ENCODE peak calls at places on chromosome 13, in ten cellular contexts. T is astrocyte of the cerebellum; I is GM18507; P is activated gamma-delta T cell treated with anti-CD3 and anti-CD28 coated beads, Interleukin-2, amount 50 U/mL, for 16 hours; O is mucosa of gallbladder; B is fibroblast of the conjunctiva; C is epithelial cell of prostate; U is stimulated activated CD8-positive, alpha-beta memory T cell treated with anti-CD3 and anti-CD28 coated beads, Interleukin-2, amount 100 ng/mL, for 48 hours; S is fibroblast of mammary gland; X is dermis microvascular lymphatic vessel endothelial cell. L is an unnamed sample.

GRCh38 chr13:44403720-44404063 is 30.1 kb downstream of the SERP2 start:
- DNase-seq in X (no peak), O (no peak), B (no peak), C (no peak), I (no peak), S (no peak), U (no peak), P (no peak), T (peak; percentile 11), L (no peak)

GRCh38 chr13:109879338-109879737 is 93.0 kb upstream of the IRS2 start:
- DNase-seq in C (no peak), T (no peak), S (no peak), X (no peak), P (no peak), O (no peak), B (no peak), U (no peak), I (no peak), L (no peak)

GRCh38 chr13:20825476-20825875 is 51.7 kb upstream of the EEF1AKMT1 start:
- DNase-seq in U (no peak), C (no peak), S (no peak), B (no peak), O (no peak), I (no peak), T (peak; percentile 50), X (peak; percentile 45), P (no peak), L (no peak)

GRCh38 chr13:98022210-98022609 is 68.7 kb downstream of the IPO5 start:
- DNase-seq in C (no peak), P (no peak), S (peak; percentile 76), U (no peak), O (no peak), T (peak; percentile 23), B (no peak), I (no peak), X (peak; percentile 64), L (peak; percentile 55)

GRCh38 chr13:41492432-41493267 is 35.3 kb downstream of the RGCC start:
- DNase-seq in I (no peak), P (no peak), B (no peak), X (peak; percentile 28), S (no peak), O (no peak), C (no peak), T (no peak), U (no peak), L (no peak)

GRCh38 chr13:75621147-75621546 is 15.0 kb upstream of the LMO7 start:
- DNase-seq in C (no peak), I (no peak), B (no peak), X (peak; percentile 14), P (no peak), T (no peak), O (no peak), U (no peak), S (peak; percentile 25), L (no peak)

GRCh38 chr13:30763786-30764440 is 28.6 kb downstream of the ALOX5AP start:
- DNase-seq in X (no peak), T (no peak), O (no peak), U (no peak), C (no peak), B (no peak), S (peak; percentile 34), I (no peak), P (no peak), L (no peak)

GRCh38 chr13:31159306-31159705 is 2.4 kb downstream of the HSPH1 start:
- DNase-seq in I (no peak), S (peak; percentile 28), B (no peak), C (no peak), U (no peak), P (no peak), T (no peak), X (peak; percentile 20), O (no peak), L (no peak)

GRCh38 chr13:73722120-73722519 is 412.1 kb downstream of the KLF12 start:
- DNase-seq in U (no peak), P (no peak), C (peak; percentile 85), I (no peak), T (peak; percentile 42), S (peak; percentile 58), X (peak; percentile 10), B (peak; percentile 18), O (no peak), L (no peak)

GRCh38 chr13:112657850-112658445 is 31.9 kb upstream of the ATP11A start:
- DNase-seq in B (no peak), U (no peak), I (no peak), S (peak; percentile 22), O (peak; percentile 60), P (no peak), T (peak; percentile 29), X (no peak), C (peak; percentile 48), L (no peak)

GRCh38 chr13:48532473-48533206 is at the start of gene RCBTB2:
- DNase-seq in U (peak; percentile 99), X (peak; percentile 98), B (peak; percentile 98), C (peak; percentile 70), I (peak; percentile 92), T (peak; percentile 94), P (peak; percentile 98), O (peak; percentile 99), S (peak; percentile 97), L (peak; percentile 96)

GRCh38 chr13:51292000-51292550 is 47.4 kb upstream of the SERPINE3 start:
- DNase-seq in S (peak; percentile 60), T (peak; percentile 88), X (no peak), I (no peak), P (no peak), O (no peak), C (no peak), B (no peak), U (no peak), L (no peak)

GRCh38 chr13:50320297-50320862 is 305.1 kb downstream of the KCNRG start:
- DNase-seq in X (peak; percentile 36), S (peak; percentile 62), U (no peak), C (no peak), O (no peak), T (peak; percentile 3), I (no peak), P (no peak), B (no peak), L (no peak)

GRCh38 chr13:20475927-20476691 is 49.5 kb downstream of the CRYL1 start:
- DNase-seq in B (no peak), I (peak; percentile 67), O (peak; percentile 37), C (no peak), T (no peak), P (peak; percentile 32), U (peak; percentile 38), X (peak; percentile 47), S (no peak), L (no peak)

GRCh38 chr13:22945321-22946226 is 235.2 kb upstream of the SGCG start:
- DNase-seq in B (no peak), C (no peak), I (no peak), S (no peak), U (no peak), T (no peak), X (no peak), O (no peak), P (no peak), L (no peak)

GRCh38 chr13:78420814-78421213 is 182.5 kb downstream of the POU4F1 start:
- DNase-seq in T (no peak), S (no peak), P (no peak), I (no peak), O (no peak), U (no peak), C (no peak), X (no peak), B (no peak), L (peak; percentile 27)

GRCh38 chr13:23630349-23631093 is 60.3 kb downstream of the TNFRSF19 start:
- DNase-seq in O (no peak), B (no peak), U (no peak), C (no peak), T (no peak), S (no peak), X (no peak), P (no peak), I (no peak), L (no peak)

GRCh38 chr13:106566682-106567420 is 1.1 kb downstream of the ARGLU1 start:
- DNase-seq in U (peak; percentile 36), C (no peak), B (peak; percentile 29), I (no peak), P (no peak), O (peak; percentile 47), X (peak; percentile 75), T (no peak), S (peak; percentile 64), L (peak; percentile 40)

L was measured in amygdala.